ENCODE peak calls at places on chromosomes 3 and 15, in six cellular contexts. O is heart left ventricle; N is Daoy; Q is CD4-positive, alpha-beta T cell; P is NCI-H510A treated with DMSO at 0.1 percent for 48 hours; C is HL-60. I is an unnamed sample.

GRCh38 chr15:99911824-99912223 is 178.6 kb upstream of the LYSMD4 start:
- DNase-seq in P (no peak), N (no peak), C (no peak), Q (no peak), O (peak; percentile 47), I (no peak)

GRCh38 chr3:72767927-72768880 is 80.0 kb downstream of the SHQ1 start:
- DNase-seq in Q (no peak), C (no peak), P (no peak), O (no peak), N (no peak), I (no peak)

GRCh38 chr3:97820780-97821179 is 1.0 kb upstream of the CRYBG3 start:
- DNase-seq in P (no peak), C (no peak), N (no peak), O (no peak), Q (no peak), I (no peak)

GRCh38 chr3:123660276-123660675 is 75.4 kb upstream of the HACD2 start:
- DNase-seq in O (no peak), Q (no peak), C (no peak), P (no peak), N (no peak), I (no peak)

GRCh38 chr3:72661115-72661457 is 187.2 kb downstream of the SHQ1 start:
- DNase-seq in Q (no peak), C (no peak), P (no peak), N (peak; percentile 94), O (peak; percentile 84), I (no peak)

GRCh38 chr3:168984872-168985271 is 678.6 kb downstream of the MECOM start:
- DNase-seq in P (no peak), N (no peak), C (no peak), O (no peak), Q (no peak), I (no peak)

GRCh38 chr3:46682156-46682555 is 11.3 kb downstream of the ALS2CL start:
- DNase-seq in P (no peak), N (no peak), Q (no peak), O (no peak), C (no peak), I (no peak)

GRCh38 chr15:37873336-37873735 is 61.1 kb upstream of the TMCO5A start:
- DNase-seq in Q (no peak), O (no peak), C (no peak), P (no peak), N (no peak), I (no peak)

GRCh38 chr3:23873941-23874340 is 42.8 kb downstream of the NKIRAS1 start:
- DNase-seq in Q (no peak), O (no peak), C (no peak), N (no peak), P (no peak), I (no peak)

GRCh38 chr15:60003243-60004018 is 680 bp upstream of the FOXB1 start:
- DNase-seq in C (no peak), Q (no peak), N (peak; percentile 45), O (no peak), P (no peak), I (no peak)

GRCh38 chr15:26082833-26083174 is 219.7 kb upstream of the ATP10A start:
- DNase-seq in Q (no peak), O (no peak), P (peak; percentile 48), C (no peak), N (no peak), I (peak; percentile 36)

GRCh38 chr3:10678796-10679376 is 137.1 kb upstream of the SLC6A11 start:
- DNase-seq in P (no peak), O (no peak), Q (no peak), C (no peak), N (peak; percentile 63), I (no peak)